ENCODE peak calls at places on chromosomes 1 and 21, in seven cellular contexts. R is tibial nerve, Y is PC-3, M is thyroid gland, B is suprapubic skin, T is ovary, Z is brain microvascular endothelial cell. P is an unnamed sample. For H3K27me3, the result is how much of the 10 kb centered on the place peaks cover.

GRCh38 chr21:44024895-44025353 is 12.8 kb downstream of the TRAPPC10 start:
- DNase-seq in B (peak), T (peak), Y (no peak), R (peak), Z (peak), M (peak), P (no peak)

GRCh38 chr1:35264861-35265260 is 3.6 kb upstream of the ZMYM4 start:
- DNase-seq in T (peak), R (no peak), M (no peak), Y (peak), B (no peak), Z (peak), P (no peak)

GRCh38 chr1:1250828-1251284 is 4.3 kb upstream of the C1QTNF12 start:
- DNase-seq in R (no peak), Y (no peak), M (no peak), B (no peak), Z (no peak), T (no peak), P (no peak)

GRCh38 chr1:63624911-63625310 is 31.7 kb downstream of the PGM1 start:
- DNase-seq in Z (peak), B (no peak), R (no peak), M (no peak), T (no peak), Y (peak), P (no peak)

GRCh38 chr21:45796003-45796402 is 152.5 kb downstream of the PCBP3 start:
- DNase-seq in T (no peak), B (no peak), Y (no peak), R (no peak), M (no peak), Z (no peak), P (no peak)

GRCh38 chr1:25568834-25569598 is 25.6 kb downstream of the LDLRAP1 start:
- DNase-seq in Z (peak), B (no peak), T (peak), M (no peak), R (peak), Y (peak), P (no peak)

GRCh38 chr21:16794944-16795343 is 717.9 kb upstream of the CXADR start:
- DNase-seq in B (no peak), M (no peak), Y (peak), R (no peak), Z (peak), T (peak), P (no peak)

GRCh38 chr1:17551755-17552234 is 12.3 kb downstream of the ARHGEF10L start:
- DNase-seq in M (no peak), T (no peak), R (no peak), Z (no peak), Y (peak), B (no peak), P (no peak)

GRCh38 chr1:66354311-66354922 is 179.5 kb upstream of the SGIP1 start:
- DNase-seq in Y (no peak), B (no peak), R (no peak), M (no peak), Z (peak), T (no peak), P (no peak)

GRCh38 chr1:147598631-147599361 is 57.5 kb downstream of the BCL9 start:
- DNase-seq in R (no peak), Z (peak), Y (no peak), B (peak), M (no peak), T (no peak), P (no peak)

GRCh38 chr21:24514081-24514733 is 1093.1 kb downstream of the MRPL39 start:
- DNase-seq in B (no peak), R (no peak), Z (no peak), T (no peak), M (no peak), Y (peak), P (no peak)

GRCh38 chr1:8889925-8890785 is 11.7 kb upstream of the ENO1 start:
- DNase-seq in Y (peak), Z (peak), M (peak), B (peak), T (peak), R (peak), P (no peak)

GRCh38 chr1:160799641-160800040 is 3.7 kb downstream of the LY9 start:
- DNase-seq in R (no peak), M (no peak), T (no peak), Z (no peak), B (no peak), Y (no peak), P (no peak)

GRCh38 chr1:46019348-46019747 is 113.1 kb downstream of the PIK3R3 start:
- DNase-seq in Y (no peak), B (no peak), T (no peak), Z (no peak), M (no peak), R (no peak), P (no peak)

GRCh38 chr1:59057211-59057694 is 239.6 kb upstream of the FGGY start:
- DNase-seq in R (peak), Y (peak), T (peak), M (peak), B (peak), Z (peak), P (no peak)

GRCh38 chr1:114002492-114003290 is 23.4 kb downstream of the OLFML3 start:
- DNase-seq in T (peak), M (no peak), Y (no peak), Z (peak), B (no peak), R (no peak), P (no peak)

GRCh38 chr1:167631987-167632680 is 2.1 kb downstream of the RCSD1 start:
- DNase-seq in R (no peak), B (no peak), M (no peak), Y (no peak), Z (no peak), T (no peak), P (no peak)

GRCh38 chr1:218369688-218370511 is 24.8 kb downstream of the TGFB2 start:
- DNase-seq in Z (peak), B (no peak), R (no peak), T (no peak), M (no peak), Y (peak), P (no peak)

GRCh38 chr1:234781241-234782056 is 171.5 kb upstream of the IRF2BP2 start:
- DNase-seq in Y (peak), T (no peak), Z (no peak), M (no peak), B (no peak), R (no peak), P (no peak)

GRCh38 chr21:17270234-17270633 is 242.6 kb upstream of the CXADR start:
- DNase-seq in M (peak), Y (peak), T (peak), Z (peak), B (no peak), R (peak), P (no peak)

GRCh38 chr1:44811714-44812151 is 3.4 kb downstream of the BTBD19 start:
- DNase-seq in T (no peak), Y (no peak), M (peak), Z (peak), B (peak), R (no peak), P (peak)

GRCh38 chr1:209742409-209743144 is 13.3 kb upstream of the TRAF3IP3 start:
- DNase-seq in Z (peak), T (no peak), R (no peak), M (no peak), Y (no peak), B (no peak), P (no peak)

GRCh38 chr1:181592261-181592859 is 109.0 kb downstream of the CACNA1E start:
- DNase-seq in M (no peak), R (no peak), T (no peak), B (no peak), Y (no peak), Z (no peak), P (no peak)

GRCh38 chr1:67632811-67633478 is 52.1 kb upstream of the GADD45A start:
- DNase-seq in R (no peak), T (no peak), M (no peak), Y (no peak), Z (no peak), B (no peak), P (no peak)

GRCh38 chr1:180239145-180240096 is 9.4 kb downstream of the LHX4 start:
- DNase-seq in Y (no peak), T (no peak), B (no peak), M (no peak), Z (no peak), R (no peak), P (no peak)
- H3K27me3 ChIP-seq in Y (half or more), T (under half), B (half or more), M (half or more), Z (half or more), R (under half), P (half or more)

DNA sequence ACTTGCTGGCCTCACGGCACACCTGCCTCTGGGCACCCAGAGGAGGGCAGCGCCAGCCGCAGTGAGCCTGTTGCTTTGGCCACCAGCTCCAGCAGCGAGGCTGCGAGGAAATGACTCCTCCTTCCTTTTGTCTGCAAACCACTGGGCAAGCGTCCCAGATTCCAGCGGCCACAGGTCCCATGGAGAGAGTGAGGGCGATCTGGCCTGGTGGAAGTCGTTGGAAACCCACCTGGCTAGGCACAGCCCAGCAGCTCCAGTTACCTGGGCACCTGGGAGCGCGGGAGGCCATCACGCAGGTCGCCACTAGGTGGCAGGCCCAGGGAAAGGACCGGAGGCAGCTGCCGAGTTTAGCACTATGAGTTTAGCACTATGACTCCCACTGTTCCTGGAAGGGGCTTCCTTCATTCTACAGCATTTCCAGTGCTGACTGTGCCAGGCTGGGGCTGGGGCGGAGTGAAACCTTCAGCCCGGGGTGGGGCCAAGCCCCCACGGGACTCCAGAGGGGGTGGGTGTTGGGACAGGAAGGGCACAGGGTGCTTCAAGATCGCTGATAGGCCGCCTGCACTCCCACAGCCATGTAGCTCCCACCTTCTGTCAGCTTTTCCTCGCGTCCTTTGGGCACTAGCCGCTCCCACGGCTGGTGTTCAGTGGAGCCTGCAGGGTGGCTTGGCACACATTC is 1.1 kb upstream of the ESPN start:
- DNase-seq in Z (peak), Y (peak), T (no peak), B (no peak), R (no peak), M (peak), P (peak)
- H3K27me3 ChIP-seq in Z (half or more), Y (under half), T (under half), B (half or more), R (under half), M (half or more), P (half or more)

DNA sequence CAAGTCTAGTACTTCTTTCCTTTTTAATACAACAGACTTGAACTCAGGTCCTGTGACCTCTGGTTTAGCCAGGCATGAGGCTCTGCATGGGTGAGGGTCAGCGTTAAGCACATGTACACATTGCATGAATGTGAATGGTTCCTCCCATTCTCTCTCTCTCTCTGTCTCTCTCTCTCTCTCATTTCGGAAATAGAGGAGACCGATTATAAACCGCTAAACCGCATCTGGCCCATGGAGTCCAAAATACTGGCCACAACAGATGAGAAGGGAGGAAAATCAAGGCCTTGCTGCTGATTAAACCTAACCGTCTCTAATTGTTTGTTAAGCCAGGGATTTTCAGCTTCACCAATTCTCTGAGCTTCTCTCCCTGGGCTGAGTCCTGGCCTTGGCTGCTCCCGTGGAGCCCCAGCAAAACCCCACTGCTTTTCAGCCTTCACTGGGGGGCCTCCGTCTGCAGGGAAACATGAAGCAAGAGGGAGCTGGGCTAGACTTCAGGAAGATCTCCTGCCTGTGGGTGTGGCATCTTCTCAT is 6.6 kb downstream of the RSPO1 start:
- DNase-seq in R (no peak), Y (no peak), B (no peak), Z (no peak), T (no peak), M (no peak), P (no peak)
- H3K27me3 ChIP-seq in R (under half), Y (half or more), B (half or more), Z (half or more), T (under half), M (under half), P (half or more)

GRCh38 chr1:228469413-228470162 is 17.6 kb upstream of the RNF187 start:
- DNase-seq in Y (no peak), B (no peak), R (no peak), T (no peak), Z (no peak), M (no peak), P (no peak)
- H3K27me3 ChIP-seq in Y (under half), B (half or more), R (under half), T (under half), Z (under half), M (under half), P (under half)

DNA sequence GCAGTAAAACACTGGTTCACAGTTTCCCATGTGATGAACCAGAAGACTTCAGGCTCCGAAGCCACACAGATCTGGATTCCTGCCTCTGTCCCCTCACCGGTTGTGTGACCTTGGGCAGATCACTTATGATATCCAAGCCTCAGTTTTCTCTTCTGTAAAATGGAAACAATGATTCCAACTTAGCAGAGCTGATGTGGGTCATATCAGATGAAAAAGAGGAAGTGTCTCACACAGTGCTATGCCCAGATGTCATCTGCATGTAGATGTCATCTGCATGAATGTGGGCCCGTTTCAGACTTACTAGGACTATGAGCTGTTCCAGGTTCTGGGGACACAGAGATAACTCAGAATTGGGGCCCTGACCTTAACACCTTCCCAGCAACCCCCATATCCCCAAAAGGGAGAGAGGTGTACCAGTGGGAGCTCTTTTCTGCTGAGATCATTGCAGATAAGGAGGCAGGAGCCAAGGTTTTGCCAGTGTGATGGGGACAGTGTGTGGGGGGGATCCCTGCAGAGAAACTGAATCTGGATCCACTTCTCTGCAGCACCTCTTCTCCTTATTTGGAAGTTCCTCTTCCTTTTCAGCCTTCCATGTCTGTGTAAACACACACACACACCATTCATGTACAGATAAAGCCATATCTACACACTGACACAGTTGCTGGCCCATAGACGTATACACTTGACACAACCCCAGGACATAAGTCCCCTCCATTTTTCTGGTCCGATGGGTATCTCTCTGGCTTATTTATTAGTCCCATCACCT is 5.0 kb upstream of the ADGRB2 start:
- DNase-seq in Y (no peak), Z (no peak), M (no peak), B (no peak), T (no peak), R (no peak), P (no peak)
- H3K27me3 ChIP-seq in Y (under half), Z (under half), M (under half), B (under half), T (under half), R (under half), P (under half)

GRCh38 chr1:41380979-41381690 is 19.9 kb downstream of the FOXO6 start:
- DNase-seq in M (peak), Z (no peak), Y (no peak), T (peak), R (peak), B (no peak), P (no peak)

GRCh38 chr1:41383094-41383852 is 22.0 kb downstream of the FOXO6 start:
- DNase-seq in M (peak), T (no peak), Z (peak), Y (peak), B (no peak), R (no peak), P (peak)

GRCh38 chr1:41382531-41383090 is 21.4 kb downstream of the FOXO6 start:
- DNase-seq in M (peak), Z (no peak), R (peak), Y (peak), T (peak), B (peak), P (no peak)

GRCh38 chr1:41380195-41380594 is 19.0 kb downstream of the FOXO6 start:
- DNase-seq in R (no peak), B (no peak), Z (no peak), T (no peak), Y (no peak), M (no peak), P (no peak)

GRCh38 chr1:41381691-41382530 is 20.7 kb downstream of the FOXO6 start:
- DNase-seq in T (no peak), R (peak), M (peak), Z (no peak), B (no peak), Y (peak), P (no peak)
- H3K27me3 ChIP-seq in T (under half), R (under half), M (under half), Z (under half), B (under half), Y (under half), P (half or more)

GRCh38 chr1:143691971-143692529 is 279.7 kb downstream of the FAM72C start:
- DNase-seq in B (no peak), Z (no peak), M (no peak), R (no peak), T (no peak), Y (no peak), P (no peak)
- H3K27me3 ChIP-seq in B (under half), Z (under half), M (under half), R (under half), T (under half), Y (under half), P (half or more)

DNA sequence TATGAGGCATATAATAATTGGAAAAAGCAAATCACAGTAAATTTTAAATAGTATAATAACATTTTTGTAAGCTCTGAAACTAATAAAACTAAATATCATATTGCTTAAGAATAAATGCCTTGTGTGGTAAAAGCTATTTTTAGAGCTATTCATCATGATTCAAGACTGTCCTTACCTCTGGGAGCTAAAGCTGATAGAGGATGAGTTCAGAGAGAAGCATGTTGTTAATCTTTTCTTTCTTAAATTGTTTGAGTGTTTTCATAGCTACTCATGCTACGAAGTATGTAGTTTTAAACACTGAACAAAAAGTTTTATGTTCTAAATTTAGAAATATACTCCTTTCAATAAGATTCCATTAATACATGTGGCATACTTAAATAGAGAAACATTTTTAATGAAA is 30.5 kb downstream of the IFI16 start:
- DNase-seq in Z (peak), T (no peak), Y (no peak), R (no peak), M (no peak), B (no peak), P (no peak)
- H3K27me3 ChIP-seq in Z (under half), T (under half), Y (under half), R (under half), M (under half), B (under half), P (under half)